ENCODE peak calls at places on chromosomes 7 and 10, in seven cellular contexts. One of them, this sample, is unnamed.

GRCh38 chr7:106938803-106939202 is 73.7 kb downstream of the PIK3CG start:
- DNase-seq in lower lobe of right lung: no peak
- DNase-seq in astrocyte of the hippocampus: no peak
- DNase-seq in NCI-H510A treated with DMSO at 0.1 percent for 48 hours: no peak
- DNase-seq in activated T-cell treated with anti-CD3 and anti-CD28 coated beads, Interleukin-2, amount 50 U/mL, for 1 hour: no peak
- DNase-seq in activated naive CD4-positive, alpha-beta T cell treated with Interleukin-2 at 50 U/mL for 16 hours: no peak
- DNase-seq in effector CD8-positive, alpha-beta T cell: no peak
- DNase-seq in this sample: no peak

GRCh38 chr7:73530800-73531199 is 8.7 kb upstream of the BAZ1B start:
- DNase-seq in activated naive CD4-positive, alpha-beta T cell treated with Interleukin-2 at 50 U/mL for 16 hours: no peak
- DNase-seq in NCI-H510A treated with DMSO at 0.1 percent for 48 hours: no peak
- DNase-seq in effector CD8-positive, alpha-beta T cell: no peak
- DNase-seq in astrocyte of the hippocampus: no peak
- DNase-seq in lower lobe of right lung: peak
- DNase-seq in activated T-cell treated with anti-CD3 and anti-CD28 coated beads, Interleukin-2, amount 50 U/mL, for 1 hour: no peak
- DNase-seq in this sample: no peak

GRCh38 chr7:27921081-27921836 is 181.3 kb downstream of the TAX1BP1 start:
- DNase-seq in activated naive CD4-positive, alpha-beta T cell treated with Interleukin-2 at 50 U/mL for 16 hours: no peak
- DNase-seq in lower lobe of right lung: no peak
- DNase-seq in activated T-cell treated with anti-CD3 and anti-CD28 coated beads, Interleukin-2, amount 50 U/mL, for 1 hour: no peak
- DNase-seq in astrocyte of the hippocampus: peak
- DNase-seq in effector CD8-positive, alpha-beta T cell: no peak
- DNase-seq in NCI-H510A treated with DMSO at 0.1 percent for 48 hours: peak
- DNase-seq in this sample: no peak

GRCh38 chr7:73978681-73979563 is 49.1 kb upstream of the ELN start:
- DNase-seq in lower lobe of right lung: peak
- DNase-seq in astrocyte of the hippocampus: no peak
- DNase-seq in effector CD8-positive, alpha-beta T cell: no peak
- DNase-seq in activated naive CD4-positive, alpha-beta T cell treated with Interleukin-2 at 50 U/mL for 16 hours: no peak
- DNase-seq in activated T-cell treated with anti-CD3 and anti-CD28 coated beads, Interleukin-2, amount 50 U/mL, for 1 hour: no peak
- DNase-seq in NCI-H510A treated with DMSO at 0.1 percent for 48 hours: peak
- DNase-seq in this sample: no peak

GRCh38 chr7:31061185-31061584 is 9.1 kb downstream of the ADCYAP1R1 start:
- DNase-seq in activated naive CD4-positive, alpha-beta T cell treated with Interleukin-2 at 50 U/mL for 16 hours: no peak
- DNase-seq in NCI-H510A treated with DMSO at 0.1 percent for 48 hours: no peak
- DNase-seq in astrocyte of the hippocampus: no peak
- DNase-seq in lower lobe of right lung: no peak
- DNase-seq in effector CD8-positive, alpha-beta T cell: no peak
- DNase-seq in activated T-cell treated with anti-CD3 and anti-CD28 coated beads, Interleukin-2, amount 50 U/mL, for 1 hour: no peak
- DNase-seq in this sample: no peak

GRCh38 chr7:98930464-98930863 is 52.1 kb downstream of the TRRAP start:
- DNase-seq in effector CD8-positive, alpha-beta T cell: no peak
- DNase-seq in activated T-cell treated with anti-CD3 and anti-CD28 coated beads, Interleukin-2, amount 50 U/mL, for 1 hour: no peak
- DNase-seq in lower lobe of right lung: no peak
- DNase-seq in activated naive CD4-positive, alpha-beta T cell treated with Interleukin-2 at 50 U/mL for 16 hours: peak
- DNase-seq in astrocyte of the hippocampus: no peak
- DNase-seq in NCI-H510A treated with DMSO at 0.1 percent for 48 hours: no peak
- DNase-seq in this sample: no peak

GRCh38 chr7:77348371-77348813 is 67.8 kb downstream of the GSAP start:
- DNase-seq in astrocyte of the hippocampus: peak
- DNase-seq in effector CD8-positive, alpha-beta T cell: no peak
- DNase-seq in lower lobe of right lung: no peak
- DNase-seq in NCI-H510A treated with DMSO at 0.1 percent for 48 hours: no peak
- DNase-seq in activated T-cell treated with anti-CD3 and anti-CD28 coated beads, Interleukin-2, amount 50 U/mL, for 1 hour: no peak
- DNase-seq in activated naive CD4-positive, alpha-beta T cell treated with Interleukin-2 at 50 U/mL for 16 hours: no peak
- DNase-seq in this sample: no peak

GRCh38 chr7:99036531-99037175 is 107.3 kb downstream of the SMURF1 start:
- DNase-seq in NCI-H510A treated with DMSO at 0.1 percent for 48 hours: no peak
- DNase-seq in activated naive CD4-positive, alpha-beta T cell treated with Interleukin-2 at 50 U/mL for 16 hours: no peak
- DNase-seq in lower lobe of right lung: no peak
- DNase-seq in activated T-cell treated with anti-CD3 and anti-CD28 coated beads, Interleukin-2, amount 50 U/mL, for 1 hour: no peak
- DNase-seq in astrocyte of the hippocampus: peak
- DNase-seq in effector CD8-positive, alpha-beta T cell: no peak
- DNase-seq in this sample: no peak

GRCh38 chr7:29639887-29640600 is 76.4 kb downstream of the PRR15 start:
- DNase-seq in astrocyte of the hippocampus: no peak
- DNase-seq in activated T-cell treated with anti-CD3 and anti-CD28 coated beads, Interleukin-2, amount 50 U/mL, for 1 hour: no peak
- DNase-seq in lower lobe of right lung: no peak
- DNase-seq in NCI-H510A treated with DMSO at 0.1 percent for 48 hours: peak
- DNase-seq in activated naive CD4-positive, alpha-beta T cell treated with Interleukin-2 at 50 U/mL for 16 hours: no peak
- DNase-seq in effector CD8-positive, alpha-beta T cell: no peak
- DNase-seq in this sample: no peak

GRCh38 chr10:121521794-121522556 is 76.3 kb downstream of the FGFR2 start:
- DNase-seq in effector CD8-positive, alpha-beta T cell: no peak
- DNase-seq in lower lobe of right lung: no peak
- DNase-seq in NCI-H510A treated with DMSO at 0.1 percent for 48 hours: no peak
- DNase-seq in activated T-cell treated with anti-CD3 and anti-CD28 coated beads, Interleukin-2, amount 50 U/mL, for 1 hour: no peak
- DNase-seq in astrocyte of the hippocampus: no peak
- DNase-seq in activated naive CD4-positive, alpha-beta T cell treated with Interleukin-2 at 50 U/mL for 16 hours: no peak
- DNase-seq in this sample: no peak

GRCh38 chr10:103454026-103454425 is 1.9 kb upstream of the CALHM2 start:
- DNase-seq in astrocyte of the hippocampus: no peak
- DNase-seq in activated naive CD4-positive, alpha-beta T cell treated with Interleukin-2 at 50 U/mL for 16 hours: no peak
- DNase-seq in lower lobe of right lung: no peak
- DNase-seq in NCI-H510A treated with DMSO at 0.1 percent for 48 hours: no peak
- DNase-seq in activated T-cell treated with anti-CD3 and anti-CD28 coated beads, Interleukin-2, amount 50 U/mL, for 1 hour: no peak
- DNase-seq in effector CD8-positive, alpha-beta T cell: no peak
- DNase-seq in this sample: no peak

GRCh38 chr7:12161146-12161545 is 49.9 kb upstream of the TMEM106B start:
- DNase-seq in effector CD8-positive, alpha-beta T cell: no peak
- DNase-seq in activated naive CD4-positive, alpha-beta T cell treated with Interleukin-2 at 50 U/mL for 16 hours: no peak
- DNase-seq in astrocyte of the hippocampus: peak
- DNase-seq in activated T-cell treated with anti-CD3 and anti-CD28 coated beads, Interleukin-2, amount 50 U/mL, for 1 hour: no peak
- DNase-seq in lower lobe of right lung: no peak
- DNase-seq in NCI-H510A treated with DMSO at 0.1 percent for 48 hours: no peak
- DNase-seq in this sample: no peak

GRCh38 chr7:108459922-108460551 is 3.8 kb upstream of the NRCAM start:
- DNase-seq in activated T-cell treated with anti-CD3 and anti-CD28 coated beads, Interleukin-2, amount 50 U/mL, for 1 hour: no peak
- DNase-seq in astrocyte of the hippocampus: peak
- DNase-seq in lower lobe of right lung: no peak
- DNase-seq in effector CD8-positive, alpha-beta T cell: no peak
- DNase-seq in activated naive CD4-positive, alpha-beta T cell treated with Interleukin-2 at 50 U/mL for 16 hours: no peak
- DNase-seq in NCI-H510A treated with DMSO at 0.1 percent for 48 hours: peak
- DNase-seq in this sample: no peak

GRCh38 chr10:689433-690226 is at the start of gene DIP2C:
- DNase-seq in NCI-H510A treated with DMSO at 0.1 percent for 48 hours: peak
- DNase-seq in activated naive CD4-positive, alpha-beta T cell treated with Interleukin-2 at 50 U/mL for 16 hours: no peak
- DNase-seq in effector CD8-positive, alpha-beta T cell: no peak
- DNase-seq in astrocyte of the hippocampus: peak
- DNase-seq in activated T-cell treated with anti-CD3 and anti-CD28 coated beads, Interleukin-2, amount 50 U/mL, for 1 hour: no peak
- DNase-seq in lower lobe of right lung: peak
- DNase-seq in this sample: no peak

GRCh38 chr7:84790873-84791272 is 396.0 kb downstream of the SEMA3D start:
- DNase-seq in NCI-H510A treated with DMSO at 0.1 percent for 48 hours: no peak
- DNase-seq in lower lobe of right lung: no peak
- DNase-seq in astrocyte of the hippocampus: no peak
- DNase-seq in activated T-cell treated with anti-CD3 and anti-CD28 coated beads, Interleukin-2, amount 50 U/mL, for 1 hour: no peak
- DNase-seq in effector CD8-positive, alpha-beta T cell: no peak
- DNase-seq in activated naive CD4-positive, alpha-beta T cell treated with Interleukin-2 at 50 U/mL for 16 hours: no peak
- DNase-seq in this sample: no peak

GRCh38 chr10:64011871-64012714 is 490.9 kb downstream of the REEP3 start:
- DNase-seq in effector CD8-positive, alpha-beta T cell: no peak
- DNase-seq in NCI-H510A treated with DMSO at 0.1 percent for 48 hours: no peak
- DNase-seq in lower lobe of right lung: no peak
- DNase-seq in astrocyte of the hippocampus: peak
- DNase-seq in activated T-cell treated with anti-CD3 and anti-CD28 coated beads, Interleukin-2, amount 50 U/mL, for 1 hour: no peak
- DNase-seq in activated naive CD4-positive, alpha-beta T cell treated with Interleukin-2 at 50 U/mL for 16 hours: no peak
- DNase-seq in this sample: no peak

GRCh38 chr7:34575006-34575405 is 83.0 kb upstream of the NPSR1 start:
- DNase-seq in activated naive CD4-positive, alpha-beta T cell treated with Interleukin-2 at 50 U/mL for 16 hours: no peak
- DNase-seq in astrocyte of the hippocampus: no peak
- DNase-seq in NCI-H510A treated with DMSO at 0.1 percent for 48 hours: no peak
- DNase-seq in effector CD8-positive, alpha-beta T cell: no peak
- DNase-seq in activated T-cell treated with anti-CD3 and anti-CD28 coated beads, Interleukin-2, amount 50 U/mL, for 1 hour: no peak
- DNase-seq in lower lobe of right lung: no peak
- DNase-seq in this sample: no peak

GRCh38 chr7:29968683-29969457 is 20.7 kb downstream of the SCRN1 start:
- DNase-seq in effector CD8-positive, alpha-beta T cell: no peak
- DNase-seq in lower lobe of right lung: no peak
- DNase-seq in astrocyte of the hippocampus: peak
- DNase-seq in activated naive CD4-positive, alpha-beta T cell treated with Interleukin-2 at 50 U/mL for 16 hours: no peak
- DNase-seq in NCI-H510A treated with DMSO at 0.1 percent for 48 hours: no peak
- DNase-seq in activated T-cell treated with anti-CD3 and anti-CD28 coated beads, Interleukin-2, amount 50 U/mL, for 1 hour: no peak
- DNase-seq in this sample: no peak

GRCh38 chr10:97499561-97500296 is 1.0 kb downstream of the UBTD1 start:
- DNase-seq in lower lobe of right lung: peak
- DNase-seq in activated T-cell treated with anti-CD3 and anti-CD28 coated beads, Interleukin-2, amount 50 U/mL, for 1 hour: no peak
- DNase-seq in activated naive CD4-positive, alpha-beta T cell treated with Interleukin-2 at 50 U/mL for 16 hours: no peak
- DNase-seq in astrocyte of the hippocampus: peak
- DNase-seq in NCI-H510A treated with DMSO at 0.1 percent for 48 hours: no peak
- DNase-seq in effector CD8-positive, alpha-beta T cell: no peak
- DNase-seq in this sample: no peak

GRCh38 chr7:3537210-3537875 is 236.3 kb downstream of the SDK1 start:
- DNase-seq in activated naive CD4-positive, alpha-beta T cell treated with Interleukin-2 at 50 U/mL for 16 hours: no peak
- DNase-seq in astrocyte of the hippocampus: peak
- DNase-seq in effector CD8-positive, alpha-beta T cell: no peak
- DNase-seq in activated T-cell treated with anti-CD3 and anti-CD28 coated beads, Interleukin-2, amount 50 U/mL, for 1 hour: no peak
- DNase-seq in lower lobe of right lung: no peak
- DNase-seq in NCI-H510A treated with DMSO at 0.1 percent for 48 hours: no peak
- DNase-seq in this sample: no peak

GRCh38 chr7:45048748-45049147 is 40.0 kb downstream of the NACAD start:
- DNase-seq in NCI-H510A treated with DMSO at 0.1 percent for 48 hours: no peak
- DNase-seq in activated T-cell treated with anti-CD3 and anti-CD28 coated beads, Interleukin-2, amount 50 U/mL, for 1 hour: no peak
- DNase-seq in astrocyte of the hippocampus: no peak
- DNase-seq in lower lobe of right lung: no peak
- DNase-seq in activated naive CD4-positive, alpha-beta T cell treated with Interleukin-2 at 50 U/mL for 16 hours: no peak
- DNase-seq in effector CD8-positive, alpha-beta T cell: no peak
- DNase-seq in this sample: no peak

GRCh38 chr10:42991442-42992098 is 85.3 kb upstream of the RET start:
- DNase-seq in effector CD8-positive, alpha-beta T cell: no peak
- DNase-seq in astrocyte of the hippocampus: no peak
- DNase-seq in lower lobe of right lung: no peak
- DNase-seq in activated T-cell treated with anti-CD3 and anti-CD28 coated beads, Interleukin-2, amount 50 U/mL, for 1 hour: no peak
- DNase-seq in activated naive CD4-positive, alpha-beta T cell treated with Interleukin-2 at 50 U/mL for 16 hours: no peak
- DNase-seq in NCI-H510A treated with DMSO at 0.1 percent for 48 hours: no peak
- DNase-seq in this sample: no peak

GRCh38 chr7:134954197-134955082 is 31.9 kb upstream of the AGBL3 start:
- DNase-seq in activated naive CD4-positive, alpha-beta T cell treated with Interleukin-2 at 50 U/mL for 16 hours: no peak
- DNase-seq in astrocyte of the hippocampus: no peak
- DNase-seq in activated T-cell treated with anti-CD3 and anti-CD28 coated beads, Interleukin-2, amount 50 U/mL, for 1 hour: no peak
- DNase-seq in effector CD8-positive, alpha-beta T cell: no peak
- DNase-seq in NCI-H510A treated with DMSO at 0.1 percent for 48 hours: peak
- DNase-seq in lower lobe of right lung: no peak
- DNase-seq in this sample: no peak

GRCh38 chr10:19877466-19878255 is 61.4 kb downstream of the PLXDC2 start:
- DNase-seq in activated T-cell treated with anti-CD3 and anti-CD28 coated beads, Interleukin-2, amount 50 U/mL, for 1 hour: no peak
- DNase-seq in lower lobe of right lung: no peak
- DNase-seq in NCI-H510A treated with DMSO at 0.1 percent for 48 hours: no peak
- DNase-seq in activated naive CD4-positive, alpha-beta T cell treated with Interleukin-2 at 50 U/mL for 16 hours: no peak
- DNase-seq in effector CD8-positive, alpha-beta T cell: no peak
- DNase-seq in astrocyte of the hippocampus: no peak
- DNase-seq in this sample: no peak

GRCh38 chr10:102620615-102621417 is 23.5 kb upstream of the TRIM8 start:
- DNase-seq in effector CD8-positive, alpha-beta T cell: no peak
- DNase-seq in astrocyte of the hippocampus: no peak
- DNase-seq in activated T-cell treated with anti-CD3 and anti-CD28 coated beads, Interleukin-2, amount 50 U/mL, for 1 hour: no peak
- DNase-seq in lower lobe of right lung: peak
- DNase-seq in NCI-H510A treated with DMSO at 0.1 percent for 48 hours: no peak
- DNase-seq in activated naive CD4-positive, alpha-beta T cell treated with Interleukin-2 at 50 U/mL for 16 hours: no peak
- DNase-seq in this sample: no peak

GRCh38 chr10:71921319-71922027 is 42.7 kb upstream of the CHST3 start:
- DNase-seq in astrocyte of the hippocampus: peak
- DNase-seq in lower lobe of right lung: no peak
- DNase-seq in effector CD8-positive, alpha-beta T cell: no peak
- DNase-seq in activated naive CD4-positive, alpha-beta T cell treated with Interleukin-2 at 50 U/mL for 16 hours: no peak
- DNase-seq in activated T-cell treated with anti-CD3 and anti-CD28 coated beads, Interleukin-2, amount 50 U/mL, for 1 hour: no peak
- DNase-seq in NCI-H510A treated with DMSO at 0.1 percent for 48 hours: no peak
- DNase-seq in this sample: no peak

GRCh38 chr7:3912291-3912690 is 611.2 kb downstream of the SDK1 start:
- DNase-seq in lower lobe of right lung: no peak
- DNase-seq in activated T-cell treated with anti-CD3 and anti-CD28 coated beads, Interleukin-2, amount 50 U/mL, for 1 hour: no peak
- DNase-seq in activated naive CD4-positive, alpha-beta T cell treated with Interleukin-2 at 50 U/mL for 16 hours: no peak
- DNase-seq in effector CD8-positive, alpha-beta T cell: no peak
- DNase-seq in NCI-H510A treated with DMSO at 0.1 percent for 48 hours: no peak
- DNase-seq in astrocyte of the hippocampus: no peak
- DNase-seq in this sample: no peak

GRCh38 chr7:157990226-157990877 is 597.3 kb downstream of the PTPRN2 start:
- DNase-seq in effector CD8-positive, alpha-beta T cell: no peak
- DNase-seq in lower lobe of right lung: no peak
- DNase-seq in activated naive CD4-positive, alpha-beta T cell treated with Interleukin-2 at 50 U/mL for 16 hours: no peak
- DNase-seq in NCI-H510A treated with DMSO at 0.1 percent for 48 hours: no peak
- DNase-seq in activated T-cell treated with anti-CD3 and anti-CD28 coated beads, Interleukin-2, amount 50 U/mL, for 1 hour: no peak
- DNase-seq in astrocyte of the hippocampus: no peak
- DNase-seq in this sample: no peak

GRCh38 chr10:69501657-69502056 is 50.4 kb downstream of the TSPAN15 start:
- DNase-seq in astrocyte of the hippocampus: no peak
- DNase-seq in activated T-cell treated with anti-CD3 and anti-CD28 coated beads, Interleukin-2, amount 50 U/mL, for 1 hour: no peak
- DNase-seq in NCI-H510A treated with DMSO at 0.1 percent for 48 hours: no peak
- DNase-seq in effector CD8-positive, alpha-beta T cell: no peak
- DNase-seq in lower lobe of right lung: no peak
- DNase-seq in activated naive CD4-positive, alpha-beta T cell treated with Interleukin-2 at 50 U/mL for 16 hours: no peak
- DNase-seq in this sample: no peak

GRCh38 chr10:122152544-122152943 is 118.6 kb upstream of the BTBD16 start:
- DNase-seq in lower lobe of right lung: no peak
- DNase-seq in effector CD8-positive, alpha-beta T cell: no peak
- DNase-seq in astrocyte of the hippocampus: no peak
- DNase-seq in activated T-cell treated with anti-CD3 and anti-CD28 coated beads, Interleukin-2, amount 50 U/mL, for 1 hour: no peak
- DNase-seq in NCI-H510A treated with DMSO at 0.1 percent for 48 hours: peak
- DNase-seq in activated naive CD4-positive, alpha-beta T cell treated with Interleukin-2 at 50 U/mL for 16 hours: no peak
- DNase-seq in this sample: no peak

GRCh38 chr10:102140218-102140617 is 7.4 kb downstream of the PPRC1 start:
- DNase-seq in activated naive CD4-positive, alpha-beta T cell treated with Interleukin-2 at 50 U/mL for 16 hours: no peak
- DNase-seq in lower lobe of right lung: no peak
- DNase-seq in activated T-cell treated with anti-CD3 and anti-CD28 coated beads, Interleukin-2, amount 50 U/mL, for 1 hour: no peak
- DNase-seq in NCI-H510A treated with DMSO at 0.1 percent for 48 hours: no peak
- DNase-seq in astrocyte of the hippocampus: no peak
- DNase-seq in effector CD8-positive, alpha-beta T cell: no peak
- DNase-seq in this sample: no peak

GRCh38 chr7:7100432-7100849 is 81.9 kb upstream of the C1GALT1 start:
- DNase-seq in lower lobe of right lung: no peak
- DNase-seq in activated T-cell treated with anti-CD3 and anti-CD28 coated beads, Interleukin-2, amount 50 U/mL, for 1 hour: no peak
- DNase-seq in activated naive CD4-positive, alpha-beta T cell treated with Interleukin-2 at 50 U/mL for 16 hours: no peak
- DNase-seq in NCI-H510A treated with DMSO at 0.1 percent for 48 hours: peak
- DNase-seq in astrocyte of the hippocampus: peak
- DNase-seq in effector CD8-positive, alpha-beta T cell: no peak
- DNase-seq in this sample: no peak

GRCh38 chr10:110392860-110393732 is 88.4 kb upstream of the SMNDC1 start:
- DNase-seq in astrocyte of the hippocampus: peak
- DNase-seq in activated T-cell treated with anti-CD3 and anti-CD28 coated beads, Interleukin-2, amount 50 U/mL, for 1 hour: no peak
- DNase-seq in effector CD8-positive, alpha-beta T cell: no peak
- DNase-seq in lower lobe of right lung: no peak
- DNase-seq in NCI-H510A treated with DMSO at 0.1 percent for 48 hours: no peak
- DNase-seq in activated naive CD4-positive, alpha-beta T cell treated with Interleukin-2 at 50 U/mL for 16 hours: no peak
- DNase-seq in this sample: no peak

GRCh38 chr7:132428247-132428919 is 147.9 kb downstream of the PLXNA4 start:
- DNase-seq in effector CD8-positive, alpha-beta T cell: no peak
- DNase-seq in astrocyte of the hippocampus: no peak
- DNase-seq in activated naive CD4-positive, alpha-beta T cell treated with Interleukin-2 at 50 U/mL for 16 hours: no peak
- DNase-seq in NCI-H510A treated with DMSO at 0.1 percent for 48 hours: no peak
- DNase-seq in activated T-cell treated with anti-CD3 and anti-CD28 coated beads, Interleukin-2, amount 50 U/mL, for 1 hour: no peak
- DNase-seq in lower lobe of right lung: no peak
- DNase-seq in this sample: no peak

GRCh38 chr7:22452142-22452763 is 47.7 kb downstream of the STEAP1B start:
- DNase-seq in NCI-H510A treated with DMSO at 0.1 percent for 48 hours: no peak
- DNase-seq in activated naive CD4-positive, alpha-beta T cell treated with Interleukin-2 at 50 U/mL for 16 hours: no peak
- DNase-seq in effector CD8-positive, alpha-beta T cell: no peak
- DNase-seq in lower lobe of right lung: peak
- DNase-seq in activated T-cell treated with anti-CD3 and anti-CD28 coated beads, Interleukin-2, amount 50 U/mL, for 1 hour: no peak
- DNase-seq in astrocyte of the hippocampus: peak
- DNase-seq in this sample: peak

GRCh38 chr10:124642076-124642710 is 102.0 kb downstream of the FAM53B start:
- DNase-seq in NCI-H510A treated with DMSO at 0.1 percent for 48 hours: no peak
- DNase-seq in lower lobe of right lung: peak
- DNase-seq in astrocyte of the hippocampus: peak
- DNase-seq in activated naive CD4-positive, alpha-beta T cell treated with Interleukin-2 at 50 U/mL for 16 hours: no peak
- DNase-seq in activated T-cell treated with anti-CD3 and anti-CD28 coated beads, Interleukin-2, amount 50 U/mL, for 1 hour: no peak
- DNase-seq in effector CD8-positive, alpha-beta T cell: no peak
- DNase-seq in this sample: no peak

This sample was measured in activated CD4-positive, alpha-beta T cell treated with anti-CD3 and anti-CD28 coated beads for 24 hours.